ENCODE peak calls at places on chromosomes 6 and 20, in nine cellular contexts. Y is colonic mucosa, O is RWPE1, H is MCF 10A, M is WERI-Rb-1, F is uterus, S is AG10803, W is PC-9, V is Panc1. G is an unnamed sample.

GRCh38 chr6:36402481-36402880 is 15.0 kb upstream of the ETV7 start:
- DNase-seq in Y (no peak), O (no peak), H (no peak), M (peak; percentile 57), F (no peak), S (peak; percentile 12), W (no peak), V (no peak), G (no peak)

GRCh38 chr20:60694763-60695162 is 557.3 kb upstream of the CDH4 start:
- DNase-seq in Y (no peak), O (no peak), H (no peak), M (no peak), F (no peak), S (peak; percentile 27), W (no peak), V (no peak), G (no peak)

GRCh38 chr20:49976542-49976941 is 6.2 kb upstream of the SNAI1 start:
- DNase-seq in Y (no peak), O (no peak), H (no peak), M (no peak), F (no peak), S (no peak), W (no peak), V (no peak), G (no peak)

GRCh38 chr6:157198425-157199279 is 124.7 kb downstream of the TMEM242 start:
- DNase-seq in Y (peak; percentile 93), O (peak; percentile 86), H (peak; percentile 88), M (no peak), F (no peak), S (peak; percentile 24), W (peak; percentile 85), V (no peak), G (no peak)

GRCh38 chr20:31811796-31812728 is 7.1 kb upstream of the MYLK2 start:
- DNase-seq in Y (no peak), O (no peak), H (no peak), M (no peak), F (no peak), S (peak; percentile 39), W (no peak), V (no peak), G (no peak)

GRCh38 chr20:3935956-3936340 is 46.8 kb downstream of the PANK2 start:
- DNase-seq in Y (no peak), O (no peak), H (no peak), M (no peak), F (no peak), S (no peak), W (no peak), V (no peak), G (no peak)

GRCh38 chr6:49430187-49430586 is 32.9 kb downstream of the MMUT start:
- DNase-seq in Y (no peak), O (no peak), H (no peak), M (no peak), F (no peak), S (peak; percentile 5), W (no peak), V (no peak), G (no peak)

GRCh38 chr20:13683833-13684232 is 45.1 kb upstream of the TASP1 start:
- DNase-seq in Y (no peak), O (no peak), H (no peak), M (no peak), F (no peak), S (no peak), W (no peak), V (no peak), G (no peak)

GRCh38 chr6:107082045-107082444 is 33.3 kb downstream of the BEND3 start:
- DNase-seq in Y (no peak), O (peak; percentile 31), H (peak; percentile 18), M (no peak), F (no peak), S (peak; percentile 5), W (no peak), V (no peak), G (no peak)

GRCh38 chr20:44810391-44811149 is at the start of gene RIMS4:
- DNase-seq in Y (no peak), O (no peak), H (no peak), M (peak; percentile 52), F (no peak), S (no peak), W (no peak), V (no peak), G (no peak)

GRCh38 chr6:70459235-70459634 is 45.9 kb downstream of the FAM135A start:
- DNase-seq in Y (no peak), O (no peak), H (no peak), M (no peak), F (no peak), S (no peak), W (no peak), V (no peak), G (no peak)

DNA sequence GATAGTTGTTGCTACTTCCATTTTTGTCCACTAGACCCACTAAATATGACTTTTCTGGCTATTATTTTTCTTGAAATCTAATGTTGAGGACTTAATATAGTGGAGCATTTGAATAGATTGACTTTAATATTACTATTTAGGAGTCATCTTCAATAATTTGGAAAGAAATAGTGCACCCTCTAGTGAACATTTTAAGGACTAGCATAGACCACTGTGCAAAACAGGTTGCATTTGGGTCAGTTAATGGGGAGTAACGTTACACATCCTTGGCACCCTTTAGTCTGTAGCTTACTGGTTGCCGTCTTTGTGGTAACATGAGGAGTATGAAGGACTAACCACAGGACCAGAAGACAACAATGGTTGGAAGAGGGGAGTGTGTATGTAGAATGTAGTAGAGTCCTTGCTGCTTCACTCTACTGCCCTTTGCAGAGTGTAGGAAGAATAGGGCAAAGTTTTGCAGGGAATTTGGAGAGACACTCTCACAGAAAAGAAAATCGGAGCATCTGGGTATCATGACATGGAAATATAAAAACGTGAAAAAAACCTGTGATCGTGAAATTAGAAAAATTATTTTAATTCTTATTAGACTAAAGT is 25.2 kb downstream of the RFPL4B start:
- DNase-seq in Y (no peak), O (peak; percentile 31), H (peak; percentile 47), M (no peak), F (no peak), S (peak; percentile 48), W (no peak), V (peak; percentile 15), G (no peak)
- TF ChIP-seq CTCF in Y (no peak), O (peak; percentile 44), H (peak; percentile 36), M (no peak), F (peak; percentile 39), S (peak; percentile 71), W (peak; percentile 90), V (peak; percentile 80), G (peak; percentile 68)

GRCh38 chr6:75503291-75503690 is 9.7 kb upstream of the FILIP1 start:
- DNase-seq in Y (no peak), O (no peak), H (no peak), M (no peak), F (no peak), S (no peak), W (no peak), V (no peak), G (no peak)

GRCh38 chr6:75502884-75503283 is 9.3 kb upstream of the FILIP1 start:
- DNase-seq in Y (no peak), O (no peak), H (no peak), M (no peak), F (no peak), S (no peak), W (no peak), V (no peak), G (no peak)

GRCh38 chr6:75501756-75502155 is 8.2 kb upstream of the FILIP1 start:
- DNase-seq in Y (no peak), O (no peak), H (no peak), M (no peak), F (no peak), S (no peak), W (no peak), V (no peak), G (no peak)

GRCh38 chr6:75505426-75505825 is 11.8 kb upstream of the FILIP1 start:
- DNase-seq in Y (no peak), O (no peak), H (no peak), M (no peak), F (no peak), S (no peak), W (no peak), V (no peak), G (no peak)

DNA sequence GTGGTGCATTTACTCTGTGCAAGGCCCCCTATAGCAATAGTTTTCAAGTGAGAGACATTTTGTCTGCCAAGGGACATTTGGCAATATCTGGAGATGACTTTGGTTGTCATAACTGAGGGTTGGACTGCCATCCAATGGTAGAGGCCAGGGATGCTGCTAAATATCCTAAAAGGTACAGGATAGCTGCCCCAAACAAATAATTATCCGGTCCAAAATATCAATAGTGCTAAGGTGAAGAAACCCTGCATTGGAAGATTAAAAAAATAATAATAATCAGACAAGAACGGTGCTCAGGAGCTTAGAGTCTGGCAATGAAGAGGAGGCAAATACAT is 11.3 kb upstream of the FILIP1 start:
- DNase-seq in Y (no peak), O (no peak), H (peak; percentile 29), M (no peak), F (no peak), S (peak; percentile 44), W (no peak), V (no peak), G (no peak)
- TF ChIP-seq CTCF in Y (no peak), O (no peak), H (no peak), M (peak; percentile 35), F (peak; percentile 19), S (peak; percentile 55), W (no peak), V (peak; percentile 16), G (no peak)

GRCh38 chr6:76861403-76861802 is 601.9 kb downstream of the HTR1B start:
- DNase-seq in Y (no peak), O (peak; percentile 3), H (peak; percentile 13), M (peak; percentile 37), F (no peak), S (no peak), W (no peak), V (no peak), G (no peak)
- TF ChIP-seq CTCF in Y (peak; percentile 26), O (no peak), H (peak; percentile 21), M (peak; percentile 47), F (no peak), S (peak; percentile 23), W (peak; percentile 34), V (peak; percentile 56), G (peak; percentile 66)

GRCh38 chr6:88895911-88896310 is 67.5 kb downstream of the RNGTT start:
- DNase-seq in Y (no peak), O (no peak), H (no peak), M (no peak), F (no peak), S (no peak), W (no peak), V (no peak), G (no peak)

GRCh38 chr6:88899569-88900316 is 63.7 kb downstream of the RNGTT start:
- DNase-seq in Y (no peak), O (no peak), H (no peak), M (no peak), F (no peak), S (no peak), W (no peak), V (no peak), G (no peak)
- TF ChIP-seq CTCF in Y (no peak), O (peak; percentile 12), H (peak; percentile 8), M (no peak), F (no peak), S (no peak), W (peak; percentile 19), V (peak; percentile 54), G (peak; percentile 50)